ENCODE peak calls at places on chromosomes 13 and 19, in seven cellular contexts. One of them, this sample, is unnamed.

GRCh38 chr13:39587939-39588338 is 15.1 kb downstream of the LHFPL6 start:
- DNase-seq in SK-N-SH: no peak
- DNase-seq in colonic mucosa: no peak
- DNase-seq in tibial artery: no peak
- DNase-seq in Peyer's patch: no peak
- DNase-seq in cardiac muscle cell: no peak
- DNase-seq in Panc1: no peak
- DNase-seq in this sample: no peak

GRCh38 chr19:31109626-31110025 is 239.6 kb downstream of the TSHZ3 start:
- DNase-seq in colonic mucosa: no peak
- DNase-seq in cardiac muscle cell: no peak
- DNase-seq in Panc1: no peak
- DNase-seq in Peyer's patch: no peak
- DNase-seq in SK-N-SH: peak; percentile 53
- DNase-seq in tibial artery: no peak
- DNase-seq in this sample: no peak

GRCh38 chr13:88541993-88542392 is 870.8 kb downstream of the SLITRK5 start:
- DNase-seq in colonic mucosa: no peak
- DNase-seq in cardiac muscle cell: no peak
- DNase-seq in Peyer's patch: no peak
- DNase-seq in Panc1: no peak
- DNase-seq in tibial artery: no peak
- DNase-seq in SK-N-SH: no peak
- DNase-seq in this sample: no peak

GRCh38 chr13:73870970-73871935 is 263.0 kb downstream of the KLF12 start:
- DNase-seq in SK-N-SH: no peak
- DNase-seq in Panc1: no peak
- DNase-seq in colonic mucosa: no peak
- DNase-seq in cardiac muscle cell: peak; percentile 93
- DNase-seq in tibial artery: peak; percentile 40
- DNase-seq in Peyer's patch: no peak
- DNase-seq in this sample: no peak

GRCh38 chr13:57437587-57437986 is 194.0 kb upstream of the PCDH17 start:
- DNase-seq in SK-N-SH: no peak
- DNase-seq in colonic mucosa: no peak
- DNase-seq in Panc1: no peak
- DNase-seq in tibial artery: no peak
- DNase-seq in cardiac muscle cell: no peak
- DNase-seq in Peyer's patch: no peak
- DNase-seq in this sample: no peak

GRCh38 chr19:58538257-58539168 is 5.4 kb upstream of the TRIM28 start:
- DNase-seq in Panc1: no peak
- DNase-seq in colonic mucosa: peak; percentile 61
- DNase-seq in Peyer's patch: no peak
- DNase-seq in tibial artery: no peak
- DNase-seq in cardiac muscle cell: peak; percentile 60
- DNase-seq in SK-N-SH: no peak
- DNase-seq in this sample: no peak

GRCh38 chr13:112726018-112726767 is 36.4 kb downstream of the ATP11A start:
- DNase-seq in SK-N-SH: no peak
- DNase-seq in Panc1: no peak
- DNase-seq in cardiac muscle cell: no peak
- DNase-seq in Peyer's patch: peak; percentile 39
- DNase-seq in colonic mucosa: no peak
- DNase-seq in tibial artery: peak; percentile 12
- DNase-seq in this sample: no peak

GRCh38 chr19:31261651-31262331 is 87.4 kb downstream of the TSHZ3 start:
- DNase-seq in colonic mucosa: peak; percentile 9
- DNase-seq in Peyer's patch: no peak
- DNase-seq in Panc1: no peak
- DNase-seq in SK-N-SH: no peak
- DNase-seq in tibial artery: no peak
- DNase-seq in cardiac muscle cell: peak; percentile 56
- DNase-seq in this sample: no peak

GRCh38 chr13:41065098-41065497 is 3.8 kb downstream of the WBP4 start:
- DNase-seq in cardiac muscle cell: peak; percentile 65
- DNase-seq in SK-N-SH: no peak
- DNase-seq in Panc1: no peak
- DNase-seq in colonic mucosa: no peak
- DNase-seq in Peyer's patch: no peak
- DNase-seq in tibial artery: no peak
- DNase-seq in this sample: no peak

GRCh38 chr13:106117035-106117434 is 418.4 kb downstream of the EFNB2 start:
- DNase-seq in colonic mucosa: no peak
- DNase-seq in SK-N-SH: peak; percentile 53
- DNase-seq in tibial artery: no peak
- DNase-seq in cardiac muscle cell: peak; percentile 6
- DNase-seq in Panc1: no peak
- DNase-seq in Peyer's patch: no peak
- DNase-seq in this sample: peak; percentile 70

GRCh38 chr13:28658796-28659610 is at the start of gene POMP:
- DNase-seq in Panc1: no peak
- DNase-seq in cardiac muscle cell: peak; percentile 98
- DNase-seq in Peyer's patch: peak; percentile 93
- DNase-seq in SK-N-SH: peak; percentile 94
- DNase-seq in tibial artery: peak; percentile 92
- DNase-seq in colonic mucosa: peak; percentile 95
- DNase-seq in this sample: peak; percentile 86

GRCh38 chr13:28805193-28805819 is 14.8 kb upstream of the MTUS2 start:
- DNase-seq in Panc1: no peak
- DNase-seq in SK-N-SH: peak; percentile 35
- DNase-seq in tibial artery: no peak
- DNase-seq in cardiac muscle cell: peak; percentile 25
- DNase-seq in Peyer's patch: peak; percentile 53
- DNase-seq in colonic mucosa: peak; percentile 24
- DNase-seq in this sample: no peak

GRCh38 chr13:99376132-99376531 is 68.9 kb upstream of the GPR183 start:
- DNase-seq in colonic mucosa: no peak
- DNase-seq in Panc1: no peak
- DNase-seq in tibial artery: peak; percentile 44
- DNase-seq in SK-N-SH: no peak
- DNase-seq in cardiac muscle cell: no peak
- DNase-seq in Peyer's patch: no peak
- DNase-seq in this sample: no peak

GRCh38 chr13:40779049-40779448 is 8.1 kb upstream of the MRPS31 start:
- DNase-seq in Peyer's patch: no peak
- DNase-seq in SK-N-SH: no peak
- DNase-seq in cardiac muscle cell: no peak
- DNase-seq in Panc1: no peak
- DNase-seq in colonic mucosa: no peak
- DNase-seq in tibial artery: no peak
- DNase-seq in this sample: no peak

GRCh38 chr19:9622531-9622930 is 1.5 kb upstream of the ZNF561 start:
- DNase-seq in Panc1: no peak
- DNase-seq in cardiac muscle cell: no peak
- DNase-seq in tibial artery: no peak
- DNase-seq in colonic mucosa: no peak
- DNase-seq in SK-N-SH: no peak
- DNase-seq in Peyer's patch: no peak
- DNase-seq in this sample: peak; percentile 76

GRCh38 chr13:52405767-52406494 is at the start of gene THSD1:
- DNase-seq in SK-N-SH: peak; percentile 87
- DNase-seq in Peyer's patch: peak; percentile 61
- DNase-seq in colonic mucosa: peak; percentile 38
- DNase-seq in Panc1: no peak
- DNase-seq in cardiac muscle cell: peak; percentile 52
- DNase-seq in tibial artery: peak; percentile 47
- DNase-seq in this sample: peak; percentile 53

GRCh38 chr19:56838930-56839664 is 1.4 kb downstream of the PEG3 start:
- DNase-seq in SK-N-SH: peak; percentile 69
- DNase-seq in cardiac muscle cell: peak; percentile 97
- DNase-seq in Panc1: no peak
- DNase-seq in Peyer's patch: peak; percentile 67
- DNase-seq in tibial artery: peak; percentile 100
- DNase-seq in colonic mucosa: peak; percentile 72
- DNase-seq in this sample: peak; percentile 32
- H3K4me3 ChIP-seq in SK-N-SH: no peak overlapping the region
- H3K4me3 ChIP-seq in cardiac muscle cell: no peak overlapping the region
- H3K4me3 ChIP-seq in Panc1: no peak overlapping the region
- H3K4me3 ChIP-seq in Peyer's patch: peak overlapping the region; percentile 41
- H3K4me3 ChIP-seq in tibial artery: peak overlapping the region; percentile 60
- H3K4me3 ChIP-seq in colonic mucosa: no peak overlapping the region
- H3K4me3 ChIP-seq in this sample: no peak overlapping the region

DNA sequence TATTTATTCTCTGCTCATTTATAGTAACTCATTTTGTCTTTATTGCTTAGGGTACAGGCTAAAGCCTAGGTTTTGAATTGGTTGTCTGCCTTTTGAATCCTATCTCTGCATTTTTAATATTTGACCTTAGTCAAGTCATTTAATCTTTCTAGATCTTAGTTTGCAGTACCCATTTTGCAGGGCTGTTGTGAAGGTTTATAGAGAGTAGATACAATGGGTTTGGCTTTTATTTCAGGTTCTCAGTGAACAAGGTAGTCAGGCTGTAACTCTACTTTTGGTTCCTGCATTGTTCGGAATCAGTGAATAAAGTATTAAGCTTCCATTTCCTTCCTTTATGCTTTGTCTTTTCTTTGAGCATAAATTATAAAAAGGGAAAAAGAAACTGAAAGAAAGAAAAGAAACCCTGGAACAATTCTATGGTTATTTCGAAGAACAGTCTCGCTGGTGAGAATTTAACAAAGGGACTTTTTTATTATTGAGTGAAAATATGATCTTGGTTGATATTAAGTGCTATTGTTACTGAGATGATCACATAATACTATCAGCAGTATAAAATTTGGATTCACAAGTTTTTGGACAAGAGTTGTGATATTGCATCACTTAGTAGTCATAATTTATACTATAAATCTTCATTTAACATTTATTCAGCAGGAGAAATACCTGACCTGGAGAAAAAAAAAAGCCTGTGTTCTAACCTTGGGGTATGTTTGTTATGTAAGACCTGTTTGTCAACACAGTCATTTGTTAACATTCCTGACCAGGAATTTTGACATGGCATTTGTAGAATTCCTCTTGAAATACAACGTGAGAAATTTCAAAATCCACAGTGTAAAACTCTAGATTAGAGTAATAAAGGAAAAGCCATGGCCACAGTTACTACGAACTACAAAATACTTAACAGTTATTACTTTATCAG is 91.3 kb downstream of the ZMYM2 start:
- DNase-seq in Peyer's patch: no peak
- DNase-seq in SK-N-SH: no peak
- DNase-seq in colonic mucosa: no peak
- DNase-seq in tibial artery: no peak
- DNase-seq in Panc1: no peak
- DNase-seq in cardiac muscle cell: no peak
- DNase-seq in this sample: no peak
- H3K4me3 ChIP-seq in Peyer's patch: no peak overlapping the region
- H3K4me3 ChIP-seq in SK-N-SH: no peak overlapping the region
- H3K4me3 ChIP-seq in colonic mucosa: no peak overlapping the region
- H3K4me3 ChIP-seq in tibial artery: no peak overlapping the region
- H3K4me3 ChIP-seq in Panc1: no peak overlapping the region
- H3K4me3 ChIP-seq in cardiac muscle cell: no peak overlapping the region
- H3K4me3 ChIP-seq in this sample: no peak overlapping the region

DNA sequence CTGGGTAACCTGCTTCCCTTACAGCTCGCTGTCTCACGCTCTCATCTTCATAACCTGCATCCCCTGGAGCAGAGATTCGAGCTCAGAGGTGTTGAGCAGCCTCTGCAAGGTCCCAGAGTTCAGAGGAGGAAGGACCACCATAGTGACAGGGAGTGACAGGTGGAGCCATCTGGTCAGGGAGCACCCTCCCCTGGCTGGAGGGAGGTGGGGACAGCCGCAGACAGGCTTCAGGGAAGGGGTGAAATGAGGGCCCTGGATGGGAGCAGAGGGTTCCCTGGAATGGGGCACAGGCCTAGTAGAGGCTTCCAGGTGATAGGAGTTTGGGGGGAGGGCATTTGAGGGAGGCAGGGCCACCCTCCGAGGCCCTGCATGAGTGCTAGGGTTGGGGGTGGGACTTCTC is 82.1 kb downstream of the ZNF429 start:
- DNase-seq in cardiac muscle cell: no peak
- DNase-seq in Panc1: no peak
- DNase-seq in SK-N-SH: no peak
- DNase-seq in colonic mucosa: no peak
- DNase-seq in tibial artery: no peak
- DNase-seq in Peyer's patch: no peak
- DNase-seq in this sample: no peak
- H3K4me3 ChIP-seq in cardiac muscle cell: no peak overlapping the region
- H3K4me3 ChIP-seq in Panc1: no peak overlapping the region
- H3K4me3 ChIP-seq in SK-N-SH: no peak overlapping the region
- H3K4me3 ChIP-seq in colonic mucosa: no peak overlapping the region
- H3K4me3 ChIP-seq in tibial artery: no peak overlapping the region
- H3K4me3 ChIP-seq in Peyer's patch: no peak overlapping the region
- H3K4me3 ChIP-seq in this sample: no peak overlapping the region

DNA sequence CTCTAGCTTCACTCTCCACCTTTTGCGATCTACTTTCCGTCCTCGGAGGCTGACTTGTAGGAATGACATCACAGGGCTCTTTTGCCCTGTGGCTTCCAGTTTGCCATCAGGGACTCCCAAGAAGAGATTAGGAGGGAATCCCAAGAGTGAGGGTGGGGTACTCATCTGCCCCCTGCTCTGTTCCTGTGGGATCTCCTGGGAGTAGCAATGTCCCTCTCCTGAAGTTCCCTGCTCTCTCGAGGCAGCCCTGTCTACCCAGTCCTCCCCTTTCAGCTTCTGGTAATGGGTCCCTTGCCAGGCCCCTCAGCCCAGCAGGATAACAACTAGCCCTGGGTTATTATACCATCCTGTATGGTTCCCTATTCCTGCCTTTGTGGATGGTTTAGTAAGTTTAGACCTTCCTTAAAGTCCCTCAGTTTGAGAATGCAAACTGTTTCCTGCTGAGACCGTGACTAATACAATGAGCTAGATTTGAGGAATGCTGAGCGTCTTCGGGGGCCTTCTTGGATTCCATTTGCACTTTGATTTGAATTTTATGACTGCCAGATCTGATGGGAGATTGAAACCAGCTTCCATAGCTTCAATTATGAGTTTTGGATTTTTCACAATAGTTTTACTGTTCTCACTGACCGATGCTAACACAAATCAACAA is 73.7 kb upstream of the IPO5 start:
- DNase-seq in SK-N-SH: no peak
- DNase-seq in colonic mucosa: no peak
- DNase-seq in Panc1: no peak
- DNase-seq in tibial artery: no peak
- DNase-seq in cardiac muscle cell: peak; percentile 84
- DNase-seq in Peyer's patch: no peak
- DNase-seq in this sample: peak; percentile 54
- H3K4me3 ChIP-seq in SK-N-SH: peak overlapping the region; percentile 24
- H3K4me3 ChIP-seq in colonic mucosa: no peak overlapping the region
- H3K4me3 ChIP-seq in Panc1: no peak overlapping the region
- H3K4me3 ChIP-seq in tibial artery: no peak overlapping the region
- H3K4me3 ChIP-seq in cardiac muscle cell: no peak overlapping the region
- H3K4me3 ChIP-seq in Peyer's patch: no peak overlapping the region
- H3K4me3 ChIP-seq in this sample: no peak overlapping the region

DNA sequence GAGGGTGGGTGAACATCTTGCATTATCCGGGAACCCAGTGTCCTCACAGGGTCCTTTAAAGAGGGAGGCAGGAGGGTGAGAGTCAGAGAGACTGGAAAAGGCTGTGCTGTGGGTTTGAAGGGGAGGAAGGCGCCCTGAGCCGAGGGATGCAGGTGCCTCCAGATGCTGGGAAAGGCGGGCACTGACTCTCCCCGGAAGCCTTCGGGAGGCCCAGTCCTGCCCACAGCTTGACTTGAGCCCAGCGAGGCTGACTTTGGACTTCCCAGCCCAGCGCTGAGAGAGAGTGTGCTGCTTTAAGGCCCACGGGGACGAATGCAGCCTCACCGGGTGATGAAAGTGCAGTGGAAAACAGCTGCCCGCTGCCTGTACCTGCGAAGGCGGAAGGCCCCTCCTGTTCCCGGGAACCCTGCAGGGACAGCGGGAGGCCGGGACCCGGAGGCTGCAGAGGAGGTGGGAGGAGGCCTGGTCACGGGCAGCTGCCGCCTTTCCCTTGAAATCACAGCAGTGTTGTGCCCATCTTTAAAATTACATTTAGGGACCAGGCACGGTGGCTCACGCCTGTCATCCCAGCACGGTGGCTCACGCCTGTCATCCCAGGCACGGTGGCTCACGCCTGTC is 16.1 kb downstream of the REXO1 start:
- DNase-seq in colonic mucosa: no peak
- DNase-seq in cardiac muscle cell: no peak
- DNase-seq in Peyer's patch: no peak
- DNase-seq in tibial artery: no peak
- DNase-seq in Panc1: no peak
- DNase-seq in SK-N-SH: no peak
- DNase-seq in this sample: no peak
- H3K4me3 ChIP-seq in colonic mucosa: no peak overlapping the region
- H3K4me3 ChIP-seq in cardiac muscle cell: no peak overlapping the region
- H3K4me3 ChIP-seq in Peyer's patch: no peak overlapping the region
- H3K4me3 ChIP-seq in tibial artery: no peak overlapping the region
- H3K4me3 ChIP-seq in Panc1: no peak overlapping the region
- H3K4me3 ChIP-seq in SK-N-SH: no peak overlapping the region
- H3K4me3 ChIP-seq in this sample: no peak overlapping the region

This sample was measured in mammary epithelial cell.